ENCODE peak calls at places on chromosomes 5 and 9, in nine cellular contexts. X is right lobe of liver, I is lower lobe of right lung, F is tibial artery, T is colonic mucosa, A is left ventricle myocardium inferior, J is IMR-90, V is SJSA1, O is body of pancreas. N is an unnamed sample. For H3K4me1, the result is how much of the 10 kb centered on the place peaks cover.

GRCh38 chr9:132663120-132663519 is 6.7 kb downstream of the DDX31 start:
- DNase-seq in J (no peak), I (no peak), X (no peak), O (no peak), A (no peak), T (no peak), F (no peak), V (no peak), N (no peak)

GRCh38 chr5:118793652-118794051 is 194.7 kb downstream of the DTWD2 start:
- DNase-seq in X (peak), O (no peak), A (no peak), J (no peak), V (no peak), F (no peak), T (no peak), I (no peak), N (no peak)

GRCh38 chr9:79799691-79800345 is 228.1 kb downstream of the TLE4 start:
- DNase-seq in J (no peak), O (no peak), V (no peak), T (no peak), X (no peak), I (peak), A (peak), F (no peak), N (no peak)

GRCh38 chr5:170623576-170624181 is 119.9 kb downstream of the KCNIP1 start:
- DNase-seq in A (no peak), I (no peak), X (no peak), V (peak), T (no peak), O (peak), J (peak), F (peak), N (no peak)

GRCh38 chr5:41762426-41762825 is 107.8 kb downstream of the OXCT1 start:
- DNase-seq in A (no peak), I (no peak), F (no peak), O (no peak), T (no peak), J (no peak), X (no peak), V (no peak), N (no peak)

GRCh38 chr9:69895185-69895584 is 74.6 kb downstream of the CFAP95 start:
- DNase-seq in F (no peak), I (no peak), V (no peak), T (no peak), X (no peak), O (no peak), J (no peak), A (no peak), N (no peak)

GRCh38 chr9:4740623-4741364 is at the start of gene AK3:
- DNase-seq in F (peak), X (peak), A (peak), I (peak), O (peak), V (peak), J (peak), T (peak), N (peak)

GRCh38 chr9:97364769-97365490 is 47.0 kb upstream of the TDRD7 start:
- DNase-seq in O (no peak), T (no peak), X (no peak), F (no peak), J (no peak), V (no peak), A (no peak), I (no peak), N (no peak)

GRCh38 chr5:93581738-93582414 is 857 bp upstream of the NR2F1-AS1 start:
- DNase-seq in X (no peak), O (no peak), I (no peak), J (peak), A (no peak), T (no peak), F (no peak), V (peak), N (no peak)

GRCh38 chr9:90803860-90804593 is 2.4 kb downstream of the SYK start:
- DNase-seq in V (no peak), X (no peak), J (no peak), T (no peak), A (no peak), F (no peak), I (no peak), O (no peak), N (no peak)
- H3K4me1 ChIP-seq in V (under half), X (under half), J (under half), T (under half), A (under half), F (under half), I (under half), O (under half), N (under half)

DNA sequence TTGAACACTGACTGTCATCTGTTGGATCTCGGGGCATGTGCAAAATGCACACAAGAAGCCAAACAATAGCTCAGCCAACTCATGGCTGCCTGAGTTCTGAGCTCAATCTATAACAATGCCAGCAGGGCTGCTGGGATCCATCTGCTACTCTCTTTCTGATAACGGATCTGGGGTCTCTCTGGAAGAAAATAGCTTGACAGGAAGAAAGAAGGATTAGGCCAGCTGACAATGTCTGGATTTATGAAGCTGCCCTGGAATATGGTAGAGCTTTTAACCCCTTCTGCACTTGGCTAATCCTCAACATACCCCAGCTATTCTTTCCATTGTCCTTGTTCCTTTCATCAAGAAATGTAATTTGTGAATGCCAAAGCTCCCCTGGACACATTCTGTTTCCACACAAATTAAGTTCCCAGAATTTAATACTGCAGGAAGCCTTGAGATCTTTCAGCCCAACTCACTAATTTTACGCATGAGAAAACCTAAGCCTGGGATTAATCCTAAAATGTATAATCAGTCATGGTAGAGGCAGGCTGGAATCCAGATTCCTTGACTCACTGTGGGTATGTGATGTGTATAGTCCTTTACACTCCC is 62.7 kb upstream of the PCA3 start:
- DNase-seq in O (no peak), V (no peak), J (no peak), I (no peak), T (no peak), X (no peak), F (no peak), A (no peak), N (no peak)
- H3K27ac ChIP-seq in O (no peak), V (no peak), J (no peak), I (no peak), T (no peak), X (no peak), F (no peak), A (no peak), N (no peak)

DNA sequence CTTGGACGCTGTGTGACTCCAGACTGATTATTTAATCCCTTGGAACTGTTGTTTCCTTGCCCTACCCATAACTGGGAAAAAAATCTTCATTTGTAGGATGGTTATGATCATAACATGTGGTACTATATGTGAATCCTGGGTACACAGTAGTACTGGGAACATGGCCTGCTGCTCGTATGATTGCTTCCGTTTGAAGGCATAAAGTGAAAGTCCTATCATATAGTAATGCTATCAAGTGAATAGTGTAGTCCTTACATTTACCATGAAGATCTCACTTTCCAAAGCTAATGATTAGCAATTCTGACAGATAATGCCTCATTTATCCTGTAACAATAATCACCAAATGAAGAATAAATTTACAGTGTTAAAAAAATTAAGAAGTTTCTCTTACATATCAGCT is 53.2 kb downstream of the MEF2C start:
- DNase-seq in T (no peak), A (no peak), O (no peak), J (no peak), X (no peak), V (no peak), I (no peak), F (no peak), N (no peak)
- H3K4me1 ChIP-seq in T (under half), A (half or more), O (under half), J (under half), X (under half), V (under half), I (half or more), F (under half), N (under half)

DNA sequence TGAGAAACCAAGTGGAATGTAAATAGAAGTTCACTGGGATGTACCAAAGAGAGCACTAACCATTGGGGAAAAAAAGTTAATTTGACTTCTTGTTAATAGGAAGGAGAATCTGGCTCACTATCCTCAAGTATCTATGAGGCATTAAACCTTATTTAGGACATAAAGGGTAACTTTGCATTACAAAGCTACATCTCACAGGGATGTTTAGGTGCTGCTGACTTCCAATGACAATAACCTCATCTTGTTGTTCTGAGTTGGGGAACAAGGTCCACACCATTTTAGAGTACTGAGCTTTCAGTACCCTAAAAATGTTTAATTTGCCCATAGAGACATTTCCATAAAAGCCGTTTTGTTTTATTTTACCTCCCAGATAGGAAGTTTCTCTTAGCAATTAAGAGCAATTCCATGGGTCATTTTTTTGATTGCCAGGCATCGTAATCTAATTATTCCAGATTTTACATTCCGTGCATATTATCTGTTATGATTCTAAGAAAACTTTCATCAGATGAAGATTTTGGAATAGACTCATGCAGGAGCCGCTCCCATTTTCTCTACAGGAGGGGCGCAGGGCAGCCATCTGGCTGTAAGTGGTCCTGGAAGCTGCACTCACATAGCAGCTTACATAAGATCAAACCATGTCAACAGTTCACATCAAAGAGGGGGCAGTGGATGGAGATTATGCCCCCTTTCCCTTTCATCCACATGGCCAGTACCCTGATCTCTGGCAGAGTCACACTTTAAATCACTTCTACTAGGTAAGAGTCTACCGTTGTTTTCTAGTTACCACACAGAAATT is 73.5 kb upstream of the PCA3 start:
- DNase-seq in A (no peak), F (no peak), X (no peak), J (no peak), T (no peak), O (no peak), I (no peak), V (no peak), N (no peak)
- H3K27ac ChIP-seq in A (no peak), F (no peak), X (no peak), J (no peak), T (no peak), O (no peak), I (no peak), V (no peak), N (no peak)

GRCh38 chr5:39503148-39503547 is 78.4 kb upstream of the DAB2 start:
- DNase-seq in O (no peak), J (peak), V (no peak), T (peak), I (no peak), X (no peak), F (no peak), A (no peak), N (no peak)
- H3K4me1 ChIP-seq in O (under half), J (under half), V (under half), T (under half), I (under half), X (under half), F (under half), A (under half), N (under half)